ENCODE peak calls at places on chromosome 11, in seven cellular contexts. One of them, this sample, is unnamed.

GRCh38 chr11:75365711-75366181 is 14.3 kb upstream of the ARRB1 start:
- DNase-seq in fibroblast of lung: peak
- DNase-seq in OCI-LY7: no peak
- DNase-seq in spleen: no peak
- DNase-seq in heart left ventricle: no peak
- DNase-seq in gastrocnemius medialis: no peak
- DNase-seq in tibial nerve: no peak
- DNase-seq in this sample: no peak

GRCh38 chr11:58787903-58788302 is 56.2 kb upstream of the GLYAT start:
- DNase-seq in fibroblast of lung: peak
- DNase-seq in OCI-LY7: no peak
- DNase-seq in spleen: no peak
- DNase-seq in heart left ventricle: no peak
- DNase-seq in gastrocnemius medialis: no peak
- DNase-seq in tibial nerve: no peak
- DNase-seq in this sample: no peak

GRCh38 chr11:11620251-11620965 is 1.4 kb downstream of the GALNT18 start:
- DNase-seq in fibroblast of lung: peak
- DNase-seq in OCI-LY7: no peak
- DNase-seq in spleen: peak
- DNase-seq in heart left ventricle: peak
- DNase-seq in gastrocnemius medialis: peak
- DNase-seq in tibial nerve: no peak
- DNase-seq in this sample: peak

GRCh38 chr11:70220136-70220535 is 17.0 kb downstream of the FADD start:
- DNase-seq in fibroblast of lung: no peak
- DNase-seq in OCI-LY7: no peak
- DNase-seq in spleen: no peak
- DNase-seq in heart left ventricle: no peak
- DNase-seq in gastrocnemius medialis: no peak
- DNase-seq in tibial nerve: no peak
- DNase-seq in this sample: no peak

GRCh38 chr11:13970986-13971385 is 8.5 kb downstream of the SPON1 start:
- DNase-seq in fibroblast of lung: no peak
- DNase-seq in OCI-LY7: peak
- DNase-seq in spleen: no peak
- DNase-seq in heart left ventricle: peak
- DNase-seq in gastrocnemius medialis: no peak
- DNase-seq in tibial nerve: no peak
- DNase-seq in this sample: no peak

GRCh38 chr11:69287968-69288882 is 5.7 kb upstream of the MYEOV start:
- DNase-seq in fibroblast of lung: no peak
- DNase-seq in OCI-LY7: peak
- DNase-seq in spleen: no peak
- DNase-seq in heart left ventricle: peak
- DNase-seq in gastrocnemius medialis: no peak
- DNase-seq in tibial nerve: no peak
- DNase-seq in this sample: no peak

GRCh38 chr11:129291556-129291955 is 84.1 kb upstream of the BARX2 start:
- DNase-seq in fibroblast of lung: no peak
- DNase-seq in OCI-LY7: no peak
- DNase-seq in spleen: no peak
- DNase-seq in heart left ventricle: no peak
- DNase-seq in gastrocnemius medialis: no peak
- DNase-seq in tibial nerve: no peak
- DNase-seq in this sample: no peak

GRCh38 chr11:130499828-130500227 is 51.4 kb downstream of the ADAMTS15 start:
- DNase-seq in fibroblast of lung: peak
- DNase-seq in OCI-LY7: no peak
- DNase-seq in spleen: no peak
- DNase-seq in heart left ventricle: no peak
- DNase-seq in gastrocnemius medialis: no peak
- DNase-seq in tibial nerve: no peak
- DNase-seq in this sample: no peak

GRCh38 chr11:120324932-120325810 is at the start of gene TLCD5:
- DNase-seq in fibroblast of lung: peak
- DNase-seq in OCI-LY7: peak
- DNase-seq in spleen: peak
- DNase-seq in heart left ventricle: peak
- DNase-seq in gastrocnemius medialis: no peak
- DNase-seq in tibial nerve: peak
- DNase-seq in this sample: no peak

GRCh38 chr11:128207861-128208321 is 379.5 kb downstream of the ETS1 start:
- DNase-seq in fibroblast of lung: peak
- DNase-seq in OCI-LY7: no peak
- DNase-seq in spleen: no peak
- DNase-seq in heart left ventricle: no peak
- DNase-seq in gastrocnemius medialis: no peak
- DNase-seq in tibial nerve: no peak
- DNase-seq in this sample: no peak

GRCh38 chr11:110587972-110588371 is 124.3 kb downstream of the ARHGAP20 start:
- DNase-seq in fibroblast of lung: no peak
- DNase-seq in OCI-LY7: no peak
- DNase-seq in spleen: no peak
- DNase-seq in heart left ventricle: no peak
- DNase-seq in gastrocnemius medialis: no peak
- DNase-seq in tibial nerve: peak
- DNase-seq in this sample: no peak

GRCh38 chr11:92123540-92123939 is 101.1 kb upstream of the FAT3 start:
- DNase-seq in fibroblast of lung: peak
- DNase-seq in OCI-LY7: no peak
- DNase-seq in spleen: no peak
- DNase-seq in heart left ventricle: no peak
- DNase-seq in gastrocnemius medialis: no peak
- DNase-seq in tibial nerve: no peak
- DNase-seq in this sample: no peak

GRCh38 chr11:133907216-133907615 is 49.6 kb downstream of the IGSF9B start:
- DNase-seq in fibroblast of lung: no peak
- DNase-seq in OCI-LY7: no peak
- DNase-seq in spleen: peak
- DNase-seq in heart left ventricle: peak
- DNase-seq in gastrocnemius medialis: no peak
- DNase-seq in tibial nerve: no peak
- DNase-seq in this sample: no peak

GRCh38 chr11:108886608-108887007 is 221.7 kb downstream of the DDX10 start:
- DNase-seq in fibroblast of lung: peak
- DNase-seq in OCI-LY7: no peak
- DNase-seq in spleen: no peak
- DNase-seq in heart left ventricle: no peak
- DNase-seq in gastrocnemius medialis: no peak
- DNase-seq in tibial nerve: no peak
- DNase-seq in this sample: no peak

GRCh38 chr11:86537541-86538222 is 134.7 kb downstream of the ME3 start:
- DNase-seq in fibroblast of lung: no peak
- DNase-seq in OCI-LY7: no peak
- DNase-seq in spleen: no peak
- DNase-seq in heart left ventricle: no peak
- DNase-seq in gastrocnemius medialis: no peak
- DNase-seq in tibial nerve: no peak
- DNase-seq in this sample: no peak

GRCh38 chr11:82733444-82734119 is at the start of gene FAM181B:
- DNase-seq in fibroblast of lung: peak
- DNase-seq in OCI-LY7: no peak
- DNase-seq in spleen: peak
- DNase-seq in heart left ventricle: peak
- DNase-seq in gastrocnemius medialis: no peak
- DNase-seq in tibial nerve: peak
- DNase-seq in this sample: no peak
- H3K4me3 ChIP-seq in fibroblast of lung: peak
- H3K4me3 ChIP-seq in OCI-LY7: no peak
- H3K4me3 ChIP-seq in spleen: peak
- H3K4me3 ChIP-seq in heart left ventricle: peak
- H3K4me3 ChIP-seq in gastrocnemius medialis: peak
- H3K4me3 ChIP-seq in tibial nerve: peak
- H3K4me3 ChIP-seq in this sample: peak

DNA sequence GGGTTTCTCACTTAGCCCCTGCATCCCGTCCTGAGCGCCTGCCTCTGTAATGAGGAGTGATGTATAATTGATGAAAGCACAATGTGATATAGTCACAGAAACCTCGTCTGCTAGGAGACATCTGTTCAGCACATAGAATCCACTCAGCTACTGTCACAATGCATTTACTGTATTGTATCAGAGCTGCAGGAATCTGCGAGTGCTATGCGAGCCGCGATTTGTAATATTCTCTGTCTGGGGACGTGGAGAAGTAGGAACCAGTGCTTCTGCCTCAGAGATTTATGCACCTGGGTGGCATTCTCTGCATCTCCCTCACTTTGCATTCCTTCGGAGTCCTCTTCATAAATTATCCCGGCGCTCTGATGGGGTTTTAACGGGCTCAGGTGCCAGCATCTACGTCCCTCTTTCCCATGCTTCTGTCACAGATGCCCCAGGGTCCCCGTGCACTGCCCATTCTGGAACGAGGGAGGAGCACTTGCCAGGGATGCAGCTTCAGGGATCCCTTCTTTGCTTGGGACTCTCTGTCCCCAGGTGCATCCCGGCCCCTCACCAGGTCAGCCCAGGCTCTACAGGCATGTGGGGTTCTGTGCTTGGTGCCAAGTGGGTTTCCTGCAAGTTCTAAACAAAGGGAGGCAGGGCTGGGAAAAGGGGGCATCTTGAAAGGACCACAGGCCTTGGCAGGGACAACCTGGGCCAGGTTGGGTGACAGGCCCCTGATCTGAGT is 205.5 kb downstream of the DSCAML1 start:
- DNase-seq in fibroblast of lung: no peak
- DNase-seq in OCI-LY7: no peak
- DNase-seq in spleen: no peak
- DNase-seq in heart left ventricle: no peak
- DNase-seq in gastrocnemius medialis: no peak
- DNase-seq in tibial nerve: no peak
- DNase-seq in this sample: no peak
- H3K27ac ChIP-seq in fibroblast of lung: no peak
- H3K27ac ChIP-seq in OCI-LY7: no peak
- H3K27ac ChIP-seq in spleen: no peak
- H3K27ac ChIP-seq in heart left ventricle: no peak
- H3K27ac ChIP-seq in gastrocnemius medialis: no peak
- H3K27ac ChIP-seq in tibial nerve: no peak
- H3K27ac ChIP-seq in this sample: no peak

GRCh38 chr11:135069884-135070283 is 657.8 kb upstream of the B3GAT1 start:
- DNase-seq in fibroblast of lung: peak
- DNase-seq in OCI-LY7: no peak
- DNase-seq in spleen: no peak
- DNase-seq in heart left ventricle: no peak
- DNase-seq in gastrocnemius medialis: no peak
- DNase-seq in tibial nerve: no peak
- DNase-seq in this sample: no peak
- TF ChIP-seq CTCF in fibroblast of lung: no peak
- TF ChIP-seq CTCF in OCI-LY7: no peak
- TF ChIP-seq CTCF in spleen: no peak
- TF ChIP-seq CTCF in heart left ventricle: no peak
- TF ChIP-seq CTCF in gastrocnemius medialis: no peak
- TF ChIP-seq CTCF in tibial nerve: no peak
- TF ChIP-seq CTCF in this sample: no peak

DNA sequence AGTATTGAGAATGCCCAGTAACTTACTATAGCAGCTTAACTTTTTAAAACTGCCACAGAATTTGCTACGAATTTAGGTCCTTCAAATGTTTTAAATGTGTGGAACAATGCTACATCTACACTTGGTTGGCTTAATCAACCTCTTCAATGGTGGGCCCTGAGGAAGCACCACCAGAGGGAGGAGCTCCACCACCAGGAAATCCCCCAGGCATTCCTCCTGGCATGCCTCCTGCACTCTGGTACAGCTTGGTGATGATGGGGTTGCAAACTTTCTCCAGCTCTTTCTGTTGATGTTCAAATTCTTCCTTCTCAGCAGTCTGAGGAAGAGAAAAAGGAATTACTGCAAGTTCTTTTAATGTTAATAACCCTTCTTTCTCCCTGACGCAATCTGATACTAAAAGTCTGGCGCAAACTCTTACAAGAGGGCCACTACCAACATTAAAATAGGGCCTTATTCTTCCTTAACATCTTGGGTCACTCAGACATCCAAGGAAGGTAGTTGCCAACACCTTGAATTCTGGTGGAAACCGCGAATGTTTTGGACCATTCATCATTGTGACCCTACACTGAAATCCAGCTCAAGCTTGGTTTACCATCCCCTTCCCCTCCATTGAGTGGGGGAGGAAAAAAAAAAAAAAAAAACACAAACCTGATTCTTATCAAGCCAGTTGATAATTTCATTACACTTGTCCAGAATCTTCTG is 4.2 kb downstream of the HSPA8 start:
- DNase-seq in fibroblast of lung: no peak
- DNase-seq in OCI-LY7: no peak
- DNase-seq in spleen: no peak
- DNase-seq in heart left ventricle: no peak
- DNase-seq in gastrocnemius medialis: no peak
- DNase-seq in tibial nerve: no peak
- DNase-seq in this sample: no peak
- H3K4me3 ChIP-seq in fibroblast of lung: peak
- H3K4me3 ChIP-seq in OCI-LY7: peak
- H3K4me3 ChIP-seq in spleen: no peak
- H3K4me3 ChIP-seq in heart left ventricle: no peak
- H3K4me3 ChIP-seq in gastrocnemius medialis: no peak
- H3K4me3 ChIP-seq in tibial nerve: no peak
- H3K4me3 ChIP-seq in this sample: no peak

GRCh38 chr11:100778386-100778785 is 91.3 kb downstream of the ARHGAP42 start:
- DNase-seq in fibroblast of lung: no peak
- DNase-seq in OCI-LY7: no peak
- DNase-seq in spleen: no peak
- DNase-seq in heart left ventricle: no peak
- DNase-seq in gastrocnemius medialis: no peak
- DNase-seq in tibial nerve: no peak
- DNase-seq in this sample: no peak
- H3K27ac ChIP-seq in fibroblast of lung: no peak
- H3K27ac ChIP-seq in OCI-LY7: no peak
- H3K27ac ChIP-seq in spleen: no peak
- H3K27ac ChIP-seq in heart left ventricle: no peak
- H3K27ac ChIP-seq in gastrocnemius medialis: no peak
- H3K27ac ChIP-seq in tibial nerve: no peak
- H3K27ac ChIP-seq in this sample: no peak

DNA sequence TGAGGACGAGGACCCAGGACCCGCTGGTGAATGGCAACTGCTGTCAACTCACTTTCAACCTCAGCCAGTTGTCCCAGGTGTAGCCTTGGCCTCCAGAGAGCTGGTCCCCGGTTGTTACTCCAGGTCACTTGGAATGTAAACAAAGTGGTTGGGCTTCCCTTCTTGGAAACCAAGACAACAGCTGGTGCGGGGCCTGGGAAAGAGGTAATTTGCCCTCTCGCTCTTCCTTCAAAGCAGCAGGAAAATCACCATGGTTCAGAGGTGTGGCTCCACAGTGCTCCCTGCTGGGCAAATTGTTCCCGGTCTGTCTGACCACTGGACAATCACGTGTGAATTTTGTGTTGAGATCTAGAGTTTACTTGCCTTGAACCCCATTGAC is 15.0 kb downstream of the SLC1A2 start:
- DNase-seq in fibroblast of lung: peak
- DNase-seq in OCI-LY7: no peak
- DNase-seq in spleen: no peak
- DNase-seq in heart left ventricle: no peak
- DNase-seq in gastrocnemius medialis: no peak
- DNase-seq in tibial nerve: no peak
- DNase-seq in this sample: no peak
- TF ChIP-seq CTCF in fibroblast of lung: peak
- TF ChIP-seq CTCF in OCI-LY7: peak
- TF ChIP-seq CTCF in spleen: no peak
- TF ChIP-seq CTCF in heart left ventricle: peak
- TF ChIP-seq CTCF in gastrocnemius medialis: no peak
- TF ChIP-seq CTCF in tibial nerve: peak
- TF ChIP-seq CTCF in this sample: no peak